ENCODE peak calls at places on chromosomes 6 and 20, in six cellular contexts. L is cardiac fibroblast, O is tibial nerve, F is cardiac muscle cell, E is progenitor cell of endocrine pancreas, Z is HTR-8/SVneo. W is an unnamed sample.
A peak's percentile ranks its signal among the peaks of the same experiment; 100 is the strongest.

GRCh38 chr6:90442366-90442765 is 144.5 kb downstream of the MAP3K7 start:
- DNase-seq in E (no peak), Z (no peak), F (no peak), L (peak; percentile 11), O (no peak), W (no peak)

GRCh38 chr20:20436689-20437088 is 68.8 kb downstream of the INSM1 start:
- DNase-seq in E (no peak), Z (no peak), O (no peak), L (no peak), F (no peak), W (no peak)

GRCh38 chr20:52958206-52958605 is 14.0 kb upstream of the TSHZ2 start:
- DNase-seq in O (no peak), Z (no peak), F (no peak), E (no peak), L (no peak), W (no peak)

GRCh38 chr6:44738652-44739141 is 351.2 kb downstream of the CDC5L start:
- DNase-seq in L (peak; percentile 72), F (peak; percentile 25), O (no peak), Z (no peak), E (no peak), W (no peak)

GRCh38 chr6:24415753-24416152 is 13.0 kb downstream of the MRS2 start:
- DNase-seq in O (no peak), L (no peak), Z (no peak), E (no peak), F (no peak), W (no peak)

GRCh38 chr6:163427498-163428254 is 13.2 kb downstream of the QKI start:
- DNase-seq in L (peak; percentile 89), O (no peak), F (no peak), E (no peak), Z (peak; percentile 34), W (peak; percentile 71)

GRCh38 chr6:170040115-170040500 is 250.8 kb downstream of the DLL1 start:
- DNase-seq in Z (no peak), F (no peak), L (no peak), O (no peak), E (no peak), W (no peak)

GRCh38 chr6:1848752-1849151 is 239.0 kb downstream of the FOXC1 start:
- DNase-seq in L (no peak), Z (no peak), E (no peak), F (no peak), O (no peak), W (no peak)

GRCh38 chr6:4272996-4273395 is 137.6 kb upstream of the ECI2 start:
- DNase-seq in L (no peak), E (no peak), O (no peak), Z (no peak), F (no peak), W (no peak)

GRCh38 chr6:39855356-39855995 is 63.3 kb downstream of the DAAM2 start:
- DNase-seq in O (no peak), F (no peak), L (no peak), E (no peak), Z (no peak), W (no peak)

GRCh38 chr6:25862199-25862598 is 11.8 kb downstream of the SLC17A3 start:
- DNase-seq in O (no peak), F (no peak), Z (no peak), E (no peak), L (no peak), W (no peak)

GRCh38 chr20:50462093-50462685 is 48.0 kb upstream of the PTPN1 start:
- DNase-seq in L (peak; percentile 60), F (no peak), Z (no peak), O (no peak), E (no peak), W (no peak)

GRCh38 chr6:34145161-34146020 is 496 bp downstream of the GRM4 start:
- DNase-seq in E (no peak), F (peak; percentile 78), Z (peak; percentile 41), O (no peak), L (peak; percentile 46), W (peak; percentile 54)

GRCh38 chr6:157746897-157747296 is 76.1 kb upstream of the SNX9 start:
- DNase-seq in F (no peak), Z (no peak), O (no peak), L (no peak), E (no peak), W (no peak)

GRCh38 chr6:30781697-30782424 is 37.5 kb upstream of the IER3 start:
- DNase-seq in F (peak; percentile 25), O (peak; percentile 98), E (no peak), Z (peak; percentile 85), L (peak; percentile 100), W (no peak)

GRCh38 chr20:35699127-35699913 is at the start of the genes NFS1 and ROMO1:
- DNase-seq in O (peak; percentile 71), Z (peak; percentile 96), F (peak; percentile 95), E (peak; percentile 80), L (peak; percentile 83), W (peak; percentile 91)

GRCh38 chr6:133973109-133973971 is 20.3 kb downstream of the TBPL1 start:
- DNase-seq in E (no peak), O (no peak), F (peak; percentile 57), Z (peak; percentile 33), L (peak; percentile 73), W (peak; percentile 52)

GRCh38 chr6:147508871-147509608 is 550 bp downstream of the SAMD5 start:
- DNase-seq in F (peak; percentile 51), E (no peak), L (no peak), Z (peak; percentile 22), O (no peak), W (no peak)

GRCh38 chr6:127403636-127404035 is 55.6 kb downstream of the KIAA0408 start:
- DNase-seq in Z (no peak), E (no peak), F (no peak), O (no peak), L (no peak), W (no peak)

GRCh38 chr6:162372092-162372491 is 355.5 kb downstream of the PRKN start:
- DNase-seq in E (no peak), O (no peak), L (no peak), F (no peak), Z (no peak), W (no peak)

GRCh38 chr6:45116714-45117410 is 211.3 kb upstream of the RUNX2 start:
- DNase-seq in Z (peak; percentile 21), F (no peak), O (no peak), E (no peak), L (peak; percentile 67), W (no peak)

GRCh38 chr6:144411506-144412165 is 126.5 kb downstream of the UTRN start:
- DNase-seq in F (no peak), Z (no peak), O (no peak), L (no peak), E (no peak), W (no peak)

GRCh38 chr6:143901885-143902708 is 37.8 kb downstream of the ZC2HC1B start:
- DNase-seq in Z (no peak), O (no peak), F (peak; percentile 20), E (no peak), L (peak; percentile 94), W (no peak)

GRCh38 chr6:129494099-129494498 is 215.9 kb downstream of the ARHGAP18 start:
- DNase-seq in O (no peak), Z (no peak), E (no peak), F (no peak), L (no peak), W (no peak)

GRCh38 chr6:152981989-152982767 is 663 bp downstream of the FBXO5 start:
- DNase-seq in F (no peak), L (no peak), E (peak; percentile 23), O (no peak), Z (no peak), W (no peak)

GRCh38 chr20:5085380-5085779 is 34.4 kb downstream of the PCNA start:
- DNase-seq in E (no peak), L (peak; percentile 31), Z (no peak), F (no peak), O (no peak), W (no peak)

GRCh38 chr20:45783656-45784294 is 7.9 kb downstream of the WFDC3 start:
- DNase-seq in Z (no peak), L (peak; percentile 45), O (no peak), F (no peak), E (no peak), W (no peak)

W was measured in T47D.